ENCODE peak calls at places on chromosomes 7 and 10, in six cellular contexts. Z is HCEC 1CT, U is uterus, N is mesenchymal stem cell, L is ovary, M is dorsolateral prefrontal cortex. D is an unnamed sample.

GRCh38 chr7:133275441-133276105 is 22.7 kb downstream of the EXOC4 start:
- DNase-seq in Z (no peak), U (no peak), N (no peak), L (no peak), M (no peak), D (no peak)

GRCh38 chr10:90742189-90742588 is 115.7 kb downstream of the HTR7 start:
- DNase-seq in Z (peak; percentile 66), U (no peak), N (peak; percentile 48), L (no peak), M (no peak), D (no peak)

GRCh38 chr7:137943132-137943551 is 58.7 kb downstream of the CREB3L2 start:
- DNase-seq in Z (peak; percentile 96), U (peak; percentile 76), N (peak; percentile 98), L (peak; percentile 82), M (no peak), D (no peak)

GRCh38 chr10:104548090-104548489 is 93.0 kb upstream of the SORCS3 start:
- DNase-seq in Z (no peak), U (no peak), N (no peak), L (no peak), M (no peak), D (no peak)

GRCh38 chr10:32943854-32944661 is 14.0 kb downstream of the ITGB1 start:
- DNase-seq in Z (no peak), U (no peak), N (no peak), L (no peak), M (no peak), D (peak; percentile 86)

GRCh38 chr10:65358565-65358964 is 1567.3 kb upstream of the LRRTM3 start:
- DNase-seq in Z (no peak), U (no peak), N (peak; percentile 40), L (no peak), M (no peak), D (no peak)

GRCh38 chr10:51867956-51868355 is 168.6 kb upstream of the CSTF2T start:
- DNase-seq in Z (peak; percentile 91), U (no peak), N (peak; percentile 82), L (no peak), M (no peak), D (no peak)

GRCh38 chr7:42227523-42227922 is 9.5 kb downstream of the GLI3 start:
- DNase-seq in Z (no peak), U (no peak), N (peak; percentile 21), L (no peak), M (no peak), D (no peak)

GRCh38 chr10:97534746-97535367 is 36.1 kb downstream of the UBTD1 start:
- DNase-seq in Z (peak; percentile 18), U (no peak), N (peak; percentile 50), L (no peak), M (peak; percentile 58), D (peak; percentile 49)

GRCh38 chr7:47150497-47151260 is 431.2 kb downstream of the TNS3 start:
- DNase-seq in Z (peak; percentile 23), U (no peak), N (no peak), L (no peak), M (no peak), D (no peak)

GRCh38 chr10:45373783-45374450 is at the start of gene ALOX5:
- DNase-seq in Z (no peak), U (peak; percentile 51), N (no peak), L (peak; percentile 38), M (no peak), D (no peak)

GRCh38 chr10:106795619-106796018 is 368.9 kb downstream of the SORCS1 start:
- DNase-seq in Z (no peak), U (peak; percentile 62), N (no peak), L (peak; percentile 49), M (no peak), D (no peak)

GRCh38 chr7:128431221-128431620 is 21.4 kb upstream of the IMPDH1 start:
- DNase-seq in Z (no peak), U (no peak), N (no peak), L (no peak), M (no peak), D (no peak)

GRCh38 chr7:476736-477360 is 42.8 kb downstream of the PDGFA start:
- DNase-seq in Z (no peak), U (no peak), N (no peak), L (no peak), M (peak; percentile 21), D (peak; percentile 83)

GRCh38 chr10:108556176-108556575 is 1367.1 kb downstream of the XPNPEP1 start:
- DNase-seq in Z (peak; percentile 91), U (no peak), N (no peak), L (no peak), M (no peak), D (no peak)

GRCh38 chr10:100744136-100744979 is 1.0 kb upstream of the PAX2 start:
- DNase-seq in Z (no peak), U (no peak), N (no peak), L (no peak), M (no peak), D (no peak)

GRCh38 chr10:127427926-127428325 is 121.2 kb upstream of the NPS start:
- DNase-seq in Z (no peak), U (no peak), N (no peak), L (no peak), M (no peak), D (no peak)